ENCODE peak calls at places on chromosomes 16 and 17, in four cellular contexts. One of them, this sample, is unnamed.
A peak's percentile ranks its signal among the peaks of the same experiment; 100 is the strongest.

GRCh38 chr17:37828313-37829124 is 83.7 kb upstream of the HNF1B start:
- DNase-seq in stimulated activated CD4-positive, alpha-beta T cell treated with anti-CD3 and anti-CD28 coated beads, Interleukin-1b, Interleukin-23, amount 100 ng/mL, for 24 hours: no peak
- DNase-seq in tibial nerve: no peak
- DNase-seq in sigmoid colon: peak; percentile 75
- DNase-seq in this sample: no peak

GRCh38 chr17:79777166-79777843 is 643 bp upstream of the CBX2 start:
- DNase-seq in stimulated activated CD4-positive, alpha-beta T cell treated with anti-CD3 and anti-CD28 coated beads, Interleukin-1b, Interleukin-23, amount 100 ng/mL, for 24 hours: no peak
- DNase-seq in tibial nerve: no peak
- DNase-seq in sigmoid colon: peak; percentile 80
- DNase-seq in this sample: no peak

GRCh38 chr17:59512844-59513383 is 52.5 kb upstream of the DHX40 start:
- DNase-seq in stimulated activated CD4-positive, alpha-beta T cell treated with anti-CD3 and anti-CD28 coated beads, Interleukin-1b, Interleukin-23, amount 100 ng/mL, for 24 hours: no peak
- DNase-seq in sigmoid colon: no peak
- DNase-seq in tibial nerve: no peak
- DNase-seq in this sample: no peak

GRCh38 chr17:18996458-18996857 is 8.1 kb downstream of the FAM83G start:
- DNase-seq in stimulated activated CD4-positive, alpha-beta T cell treated with anti-CD3 and anti-CD28 coated beads, Interleukin-1b, Interleukin-23, amount 100 ng/mL, for 24 hours: no peak
- DNase-seq in tibial nerve: no peak
- DNase-seq in sigmoid colon: no peak
- DNase-seq in this sample: no peak

GRCh38 chr16:82735176-82735575 is 108.4 kb downstream of the CDH13 start:
- DNase-seq in stimulated activated CD4-positive, alpha-beta T cell treated with anti-CD3 and anti-CD28 coated beads, Interleukin-1b, Interleukin-23, amount 100 ng/mL, for 24 hours: no peak
- DNase-seq in tibial nerve: no peak
- DNase-seq in sigmoid colon: no peak
- DNase-seq in this sample: no peak

GRCh38 chr16:64983983-64984382 is 137.9 kb downstream of the CDH11 start:
- DNase-seq in sigmoid colon: no peak
- DNase-seq in stimulated activated CD4-positive, alpha-beta T cell treated with anti-CD3 and anti-CD28 coated beads, Interleukin-1b, Interleukin-23, amount 100 ng/mL, for 24 hours: no peak
- DNase-seq in tibial nerve: no peak
- DNase-seq in this sample: no peak

GRCh38 chr16:84482951-84483881 is 21.2 kb downstream of the MEAK7 start:
- DNase-seq in tibial nerve: no peak
- DNase-seq in stimulated activated CD4-positive, alpha-beta T cell treated with anti-CD3 and anti-CD28 coated beads, Interleukin-1b, Interleukin-23, amount 100 ng/mL, for 24 hours: no peak
- DNase-seq in sigmoid colon: no peak
- DNase-seq in this sample: peak; percentile 55

GRCh38 chr17:7844292-7845154 is 10.3 kb upstream of the TMEM88 start:
- DNase-seq in tibial nerve: peak; percentile 76
- DNase-seq in sigmoid colon: peak; percentile 97
- DNase-seq in stimulated activated CD4-positive, alpha-beta T cell treated with anti-CD3 and anti-CD28 coated beads, Interleukin-1b, Interleukin-23, amount 100 ng/mL, for 24 hours: peak; percentile 75
- DNase-seq in this sample: peak; percentile 92

GRCh38 chr16:10754941-10755340 is 11.3 kb downstream of the NUBP1 start:
- DNase-seq in sigmoid colon: no peak
- DNase-seq in tibial nerve: no peak
- DNase-seq in stimulated activated CD4-positive, alpha-beta T cell treated with anti-CD3 and anti-CD28 coated beads, Interleukin-1b, Interleukin-23, amount 100 ng/mL, for 24 hours: no peak
- DNase-seq in this sample: no peak

GRCh38 chr17:1871743-1872142 is 41.9 kb downstream of the RPA1 start:
- DNase-seq in stimulated activated CD4-positive, alpha-beta T cell treated with anti-CD3 and anti-CD28 coated beads, Interleukin-1b, Interleukin-23, amount 100 ng/mL, for 24 hours: no peak
- DNase-seq in sigmoid colon: no peak
- DNase-seq in tibial nerve: no peak
- DNase-seq in this sample: no peak